ENCODE peak calls at places on chromosomes 6 and 20, in five cellular contexts. S is mucosa of descending colon, J is IMR-90, G is heart right ventricle, Q is tibial artery. F is an unnamed sample.

GRCh38 chr6:134821397-134821796 is 128.5 kb downstream of the ALDH8A1 start:
- DNase-seq in S (no peak), J (no peak), G (no peak), Q (no peak), F (no peak)

GRCh38 chr6:147508073-147508870 is at the start of gene SAMD5:
- DNase-seq in S (peak; percentile 77), J (peak; percentile 68), G (peak; percentile 71), Q (peak; percentile 69), F (no peak)

GRCh38 chr20:3430376-3431069 is 23.1 kb upstream of the DNAAF9 start:
- DNase-seq in S (no peak), J (no peak), G (no peak), Q (peak; percentile 64), F (no peak)

GRCh38 chr20:22977047-22977785 is 57.9 kb upstream of the SSTR4 start:
- DNase-seq in S (no peak), J (no peak), G (no peak), Q (no peak), F (no peak)

GRCh38 chr20:63453029-63453523 is 19.4 kb downstream of the KCNQ2 start:
- DNase-seq in S (no peak), J (no peak), G (no peak), Q (no peak), F (no peak)

GRCh38 chr6:26576929-26577719 is 19.6 kb upstream of the ABT1 start:
- DNase-seq in S (no peak), J (peak; percentile 88), G (peak; percentile 46), Q (no peak), F (no peak)

GRCh38 chr20:1803216-1804128 is 91.7 kb upstream of the SIRPA start:
- DNase-seq in S (peak; percentile 86), J (peak; percentile 60), G (peak; percentile 66), Q (peak; percentile 82), F (peak; percentile 10)

GRCh38 chr6:146905313-146905712 is 298.9 kb upstream of the STXBP5 start:
- DNase-seq in S (no peak), J (peak; percentile 42), G (no peak), Q (no peak), F (no peak)

GRCh38 chr6:73558624-73559398 is 38.0 kb upstream of the EEF1A1 start:
- DNase-seq in S (no peak), J (no peak), G (no peak), Q (no peak), F (no peak)

GRCh38 chr6:44731485-44732095 is 344.1 kb downstream of the CDC5L start:
- DNase-seq in S (no peak), J (no peak), G (no peak), Q (no peak), F (no peak)

GRCh38 chr20:37081717-37082289 is 14.0 kb downstream of the RBL1 start:
- DNase-seq in S (no peak), J (no peak), G (no peak), Q (no peak), F (peak; percentile 39)

GRCh38 chr20:31543966-31544598 is 29.8 kb downstream of the HM13 start:
- DNase-seq in S (no peak), J (peak; percentile 98), G (no peak), Q (no peak), F (no peak)

GRCh38 chr6:35044771-35045275 is 96.3 kb downstream of the TCP11 start:
- DNase-seq in S (no peak), J (no peak), G (no peak), Q (peak; percentile 50), F (no peak)

GRCh38 chr6:52976591-52977035 is 18.5 kb downstream of the GSTA4 start:
- DNase-seq in S (no peak), J (no peak), G (no peak), Q (no peak), F (no peak)

GRCh38 chr6:1724616-1725015 is 114.9 kb downstream of the FOXC1 start:
- DNase-seq in S (peak; percentile 93), J (no peak), G (peak; percentile 64), Q (no peak), F (no peak)

GRCh38 chr6:160735523-160735922 is 33.5 kb downstream of the PLG start:
- DNase-seq in S (no peak), J (no peak), G (no peak), Q (no peak), F (no peak)

GRCh38 chr6:113437571-113437970 is 419.6 kb upstream of the MARCKS start:
- DNase-seq in S (no peak), J (peak; percentile 52), G (no peak), Q (no peak), F (no peak)

GRCh38 chr20:13297105-13297899 is 76.2 kb downstream of the ISM1 start:
- DNase-seq in S (no peak), J (no peak), G (no peak), Q (no peak), F (no peak)

GRCh38 chr6:18509871-18510643 is 122.9 kb downstream of the RNF144B start:
- DNase-seq in S (no peak), J (no peak), G (no peak), Q (no peak), F (no peak)

DNA sequence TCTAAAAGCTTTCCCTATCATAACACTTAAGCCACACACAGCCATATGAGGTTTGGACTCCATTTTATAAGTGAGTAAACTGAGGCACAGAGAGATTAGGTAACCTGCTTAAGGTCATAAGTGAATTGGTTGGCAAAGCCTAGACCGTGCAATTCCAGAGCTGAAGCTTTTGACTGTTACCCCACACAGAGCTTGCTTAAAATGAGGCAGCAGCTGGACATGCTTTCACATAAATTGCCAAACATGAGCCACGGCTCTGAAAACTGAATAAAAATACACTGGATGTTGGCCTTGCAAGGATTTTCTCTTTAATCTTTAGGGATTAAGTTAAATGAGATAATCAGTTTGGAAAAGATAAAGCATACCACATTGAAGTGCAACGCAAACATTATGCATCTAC is 2.5 kb downstream of the RIPOR2 start:
- DNase-seq in S (no peak), J (no peak), G (no peak), Q (no peak), F (no peak)
- H3K4me3 ChIP-seq in S (no peak overlapping the region), J (no peak overlapping the region), G (no peak overlapping the region), Q (no peak overlapping the region), F (peak overlapping the region; percentile 68)

GRCh38 chr6:56368484-56368883 is 121.1 kb upstream of the COL21A1 start:
- DNase-seq in S (no peak), J (no peak), G (no peak), Q (no peak), F (no peak)
- H3K4me1 ChIP-seq in S (peaks cover 4% of the 10 kb centered on the region), J (peaks cover 10% of the 10 kb centered on the region), G (peaks cover 13% of the 10 kb centered on the region), Q (no peaks in the 10 kb centered on the region), F (no peaks in the 10 kb centered on the region)

GRCh38 chr20:61997372-61997771 is 68.3 kb downstream of the TAF4 start:
- DNase-seq in S (peak; percentile 19), J (no peak), G (no peak), Q (no peak), F (no peak)

GRCh38 chr20:61993058-61993457 is 72.6 kb downstream of the TAF4 start:
- DNase-seq in S (peak; percentile 52), J (no peak), G (no peak), Q (no peak), F (no peak)

GRCh38 chr20:61997891-61998290 is 67.8 kb downstream of the TAF4 start:
- DNase-seq in S (peak; percentile 8), J (no peak), G (no peak), Q (no peak), F (no peak)

GRCh38 chr20:61991476-61991875 is 74.2 kb downstream of the TAF4 start:
- DNase-seq in S (no peak), J (no peak), G (no peak), Q (no peak), F (no peak)

GRCh38 chr20:61994546-61994945 is 71.1 kb downstream of the TAF4 start:
- DNase-seq in S (peak; percentile 10), J (no peak), G (no peak), Q (no peak), F (no peak)
- H3K9me3 ChIP-seq in S (peaks cover 9% of the 10 kb centered on the region), J (peaks cover 18% of the 10 kb centered on the region), G (peaks cover 4% of the 10 kb centered on the region), Q (peaks cover 12% of the 10 kb centered on the region), F (peaks cover 5% of the 10 kb centered on the region)

GRCh38 chr6:15317934-15318902 is 72.3 kb downstream of the JARID2 start:
- DNase-seq in S (no peak), J (peak; percentile 48), G (no peak), Q (no peak), F (no peak)

GRCh38 chr6:15322184-15322583 is 76.3 kb downstream of the JARID2 start:
- DNase-seq in S (no peak), J (no peak), G (no peak), Q (no peak), F (no peak)

GRCh38 chr6:15320683-15321082 is 74.8 kb downstream of the JARID2 start:
- DNase-seq in S (no peak), J (peak; percentile 54), G (no peak), Q (no peak), F (no peak)

GRCh38 chr6:15317251-15317650 is 71.4 kb downstream of the JARID2 start:
- DNase-seq in S (no peak), J (no peak), G (no peak), Q (no peak), F (no peak)

DNA sequence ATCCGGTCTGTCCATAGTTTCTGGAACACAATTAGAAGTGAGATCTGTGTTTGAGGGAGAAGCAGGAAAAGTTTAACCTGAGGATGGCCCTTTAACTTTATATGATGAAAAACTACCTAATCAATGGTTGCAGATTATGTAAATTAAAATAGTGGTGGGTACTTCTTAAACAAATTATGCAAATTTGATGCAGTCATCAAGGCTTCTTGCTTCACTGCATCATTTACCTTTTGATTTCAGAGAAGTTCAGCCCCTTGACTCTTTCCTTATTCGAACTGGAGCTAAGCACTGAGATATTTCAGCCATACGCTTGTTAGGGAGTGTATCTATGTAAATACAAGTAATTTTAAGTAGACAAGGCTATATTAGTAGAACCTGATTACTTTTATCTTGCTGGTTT is 73.8 kb downstream of the JARID2 start:
- DNase-seq in S (no peak), J (no peak), G (no peak), Q (no peak), F (no peak)
- H3K4me3 ChIP-seq in S (no peak overlapping the region), J (no peak overlapping the region), G (no peak overlapping the region), Q (no peak overlapping the region), F (no peak overlapping the region)

GRCh38 chr20:17663040-17663399 is 19.0 kb downstream of the RRBP1 start:
- DNase-seq in S (no peak), J (no peak), G (no peak), Q (peak; percentile 48), F (no peak)

GRCh38 chr20:17662333-17663039 is 19.6 kb downstream of the RRBP1 start:
- DNase-seq in S (no peak), J (peak; percentile 48), G (no peak), Q (peak; percentile 82), F (no peak)

GRCh38 chr20:17664025-17664638 is 17.9 kb downstream of the RRBP1 start:
- DNase-seq in S (no peak), J (no peak), G (no peak), Q (peak; percentile 38), F (no peak)

GRCh38 chr20:17661121-17661744 is 20.8 kb downstream of the RRBP1 start:
- DNase-seq in S (no peak), J (no peak), G (no peak), Q (peak; percentile 35), F (no peak)

DNA sequence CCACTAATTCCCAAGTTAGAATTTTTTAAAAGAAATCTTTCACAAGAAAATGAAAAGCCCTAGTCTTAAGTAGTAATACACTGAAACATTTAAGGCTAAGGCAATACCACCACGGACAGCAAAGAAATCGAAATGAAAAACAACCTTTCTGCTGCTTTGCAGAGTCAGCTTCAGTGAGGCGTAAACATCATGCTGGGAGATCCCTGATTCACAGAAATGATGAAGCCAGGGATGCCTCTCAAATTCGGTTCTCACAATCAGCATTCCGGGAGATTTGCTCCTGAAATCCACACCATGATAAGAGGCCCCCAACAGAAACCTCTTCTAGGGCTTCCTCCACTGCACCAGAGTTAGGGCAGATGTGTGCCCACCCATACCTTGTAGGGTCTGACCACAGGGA is 18.6 kb downstream of the RRBP1 start:
- DNase-seq in S (no peak), J (peak; percentile 42), G (no peak), Q (peak; percentile 24), F (no peak)
- H3K4me1 ChIP-seq in S (peaks cover 20% of the 10 kb centered on the region), J (peaks cover 30% of the 10 kb centered on the region), G (peaks cover 8% of the 10 kb centered on the region), Q (no peaks in the 10 kb centered on the region), F (peaks cover 16% of the 10 kb centered on the region)

GRCh38 chr6:127349980-127350379 is 6.6 kb upstream of the ECHDC1 start:
- DNase-seq in S (no peak), J (no peak), G (no peak), Q (no peak), F (no peak)
- H3K9me3 ChIP-seq in S (no peaks in the 10 kb centered on the region), J (no peaks in the 10 kb centered on the region), G (peaks cover 4% of the 10 kb centered on the region), Q (peaks cover 14% of the 10 kb centered on the region), F (peaks cover 4% of the 10 kb centered on the region)